ENCODE peak calls at places on chromosomes 1 and 21, in five cellular contexts. L, B, D, M and Q are unnamed samples.

GRCh38 chr1:110606784-110607662 is 865 bp upstream of the KCNA2 start:
- DNase-seq in L (no peak), B (no peak), D (no peak), M (no peak), Q (no peak)

GRCh38 chr1:161835963-161836362 is 69.8 kb downstream of the ATF6 start:
- DNase-seq in L (no peak), B (peak), D (no peak), M (no peak), Q (no peak)

GRCh38 chr1:39395357-39395831 is 96.0 kb upstream of the BMP8A start:
- DNase-seq in L (no peak), B (peak), D (peak), M (peak), Q (no peak)

GRCh38 chr1:1206376-1207253 is at the start of gene TNFRSF18:
- DNase-seq in L (no peak), B (no peak), D (no peak), M (peak), Q (no peak)

GRCh38 chr1:236140705-236141446 is 1.5 kb upstream of the GPR137B start:
- DNase-seq in L (no peak), B (no peak), D (no peak), M (no peak), Q (no peak)

GRCh38 chr1:145778146-145778540 is 45.8 kb downstream of the RNF115 start:
- DNase-seq in L (no peak), B (no peak), D (no peak), M (no peak), Q (no peak)

GRCh38 chr21:43712268-43712942 is 6.5 kb upstream of the PDXK start:
- DNase-seq in L (no peak), B (no peak), D (peak), M (peak), Q (no peak)

GRCh38 chr1:118264326-118264725 is 79.3 kb upstream of the SPAG17 start:
- DNase-seq in L (no peak), B (no peak), D (no peak), M (no peak), Q (no peak)

GRCh38 chr1:176559474-176560390 is 96.8 kb downstream of the PAPPA2 start:
- DNase-seq in L (peak), B (peak), D (peak), M (peak), Q (no peak)

GRCh38 chr21:43697758-43698643 is 20.9 kb upstream of the PDXK start:
- DNase-seq in L (no peak), B (no peak), D (no peak), M (no peak), Q (no peak)

GRCh38 chr1:113686891-113687624 is 72.2 kb downstream of the PHTF1 start:
- DNase-seq in L (no peak), B (peak), D (no peak), M (no peak), Q (no peak)

GRCh38 chr1:202642619-202643291 is 67.5 kb downstream of the SYT2 start:
- DNase-seq in L (no peak), B (no peak), D (no peak), M (no peak), Q (no peak)

GRCh38 chr1:185929759-185930158 is 195.6 kb downstream of the HMCN1 start:
- DNase-seq in L (no peak), B (no peak), D (no peak), M (no peak), Q (no peak)

GRCh38 chr1:203505526-203506189 is 11.7 kb downstream of the OPTC start:
- DNase-seq in L (no peak), B (no peak), D (no peak), M (no peak), Q (no peak)

GRCh38 chr21:41583274-41583790 is 75.4 kb upstream of the TMPRSS2 start:
- DNase-seq in L (no peak), B (no peak), D (peak), M (peak), Q (no peak)

GRCh38 chr1:232884262-232884661 is 66.1 kb upstream of the NTPCR start:
- DNase-seq in L (no peak), B (no peak), D (no peak), M (peak), Q (no peak)

GRCh38 chr1:2146836-2147517 is 47.6 kb downstream of the FAAP20 start:
- DNase-seq in L (no peak), B (no peak), D (no peak), M (no peak), Q (no peak)

GRCh38 chr1:36864182-36865079 is 169.9 kb downstream of the GRIK3 start:
- DNase-seq in L (no peak), B (no peak), D (no peak), M (no peak), Q (no peak)

GRCh38 chr1:8155528-8156186 is 129.5 kb upstream of the ERRFI1 start:
- DNase-seq in L (no peak), B (no peak), D (peak), M (peak), Q (no peak)
- H3K27ac ChIP-seq in L (no peak), B (no peak), D (peak), M (peak), Q (no peak)

GRCh38 chr1:13764933-13765332 is 64.9 kb downstream of the PRDM2 start:
- DNase-seq in L (no peak), B (no peak), D (no peak), M (no peak), Q (no peak)
- H3K4me3 ChIP-seq in L (no peak), B (no peak), D (no peak), M (no peak), Q (no peak)

DNA sequence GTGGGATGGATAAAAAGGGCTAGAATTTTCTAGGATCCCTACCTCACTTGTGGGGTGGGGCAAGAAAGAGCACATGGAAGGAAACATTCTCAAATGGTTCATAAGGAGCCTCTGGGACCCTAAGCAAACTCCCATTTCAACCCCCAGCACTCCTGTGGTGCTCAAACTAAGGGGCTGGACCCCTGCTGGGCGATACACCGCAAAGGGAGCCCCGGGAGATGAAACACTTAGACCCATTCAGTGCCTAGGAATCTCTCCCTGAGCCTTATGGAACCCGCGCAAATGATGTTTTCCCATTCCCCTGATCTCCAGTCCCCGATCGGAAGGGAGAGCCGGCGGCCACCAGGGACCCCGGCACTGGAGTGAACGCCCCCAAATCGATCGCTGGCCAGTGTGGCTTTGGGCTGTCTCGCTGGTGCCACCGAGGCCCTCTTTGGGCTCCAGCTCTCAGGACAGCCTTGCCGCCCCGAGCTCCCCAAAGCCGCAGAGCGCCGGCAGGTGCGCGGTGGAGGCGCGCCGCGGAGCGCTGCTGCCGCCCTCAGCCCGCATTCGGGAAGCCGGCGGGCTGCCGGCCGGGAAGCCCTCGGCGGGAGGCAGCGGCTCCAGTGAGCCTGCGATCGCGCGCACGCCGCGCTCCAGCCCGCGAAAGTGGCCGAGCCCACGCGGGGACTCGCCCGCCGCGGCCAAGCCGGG is 1.2 kb downstream of the PLXNA2 start:
- DNase-seq in L (no peak), B (no peak), D (no peak), M (peak), Q (no peak)
- TF ChIP-seq CTCF in L (no peak), B (no peak), D (no peak), M (peak), Q (no peak)

GRCh38 chr1:187212377-187212776 is 383.6 kb downstream of the PLA2G4A start:
- DNase-seq in L (no peak), B (no peak), D (no peak), M (no peak), Q (no peak)
- H3K27ac ChIP-seq in L (no peak), B (no peak), D (no peak), M (no peak), Q (no peak)

GRCh38 chr1:98044766-98045165 is 123.9 kb upstream of the DPYD start:
- DNase-seq in L (no peak), B (no peak), D (no peak), M (no peak), Q (no peak)
- H3K4me3 ChIP-seq in L (peak), B (peak), D (peak), M (no peak), Q (peak)

GRCh38 chr21:38796426-38796825 is 9.3 kb upstream of the ETS2 start:
- DNase-seq in L (no peak), B (no peak), D (no peak), M (peak), Q (no peak)
- TF ChIP-seq CTCF in L (no peak), B (peak), D (no peak), M (peak), Q (no peak)

GRCh38 chr1:67750690-67751052 is 65.7 kb downstream of the GADD45A start:
- DNase-seq in L (no peak), B (no peak), D (no peak), M (no peak), Q (no peak)
- H3K27ac ChIP-seq in L (peak), B (peak), D (peak), M (peak), Q (peak)

GRCh38 chr1:215262106-215262505 is 179.6 kb downstream of the KCNK2 start:
- DNase-seq in L (no peak), B (no peak), D (no peak), M (no peak), Q (no peak)

GRCh38 chr1:215257280-215257679 is 174.7 kb downstream of the KCNK2 start:
- DNase-seq in L (no peak), B (no peak), D (no peak), M (no peak), Q (no peak)

GRCh38 chr1:215263636-215264035 is 181.1 kb downstream of the KCNK2 start:
- DNase-seq in L (no peak), B (no peak), D (no peak), M (no peak), Q (no peak)

GRCh38 chr1:215264649-215265048 is 182.1 kb downstream of the KCNK2 start:
- DNase-seq in L (no peak), B (no peak), D (no peak), M (no peak), Q (no peak)

GRCh38 chr1:215260711-215261110 is 178.2 kb downstream of the KCNK2 start:
- DNase-seq in L (no peak), B (no peak), D (no peak), M (no peak), Q (no peak)
- H3K4me3 ChIP-seq in L (no peak), B (no peak), D (no peak), M (no peak), Q (no peak)

GRCh38 chr1:43938383-43938782 is 4.8 kb downstream of the ARTN start:
- DNase-seq in L (no peak), B (no peak), D (no peak), M (no peak), Q (no peak)

GRCh38 chr1:43937179-43937865 is 3.7 kb downstream of the ARTN start:
- DNase-seq in L (no peak), B (no peak), D (no peak), M (peak), Q (no peak)

GRCh38 chr1:43934986-43935324 is 1.4 kb downstream of the ARTN start:
- DNase-seq in L (no peak), B (no peak), D (no peak), M (no peak), Q (no peak)

GRCh38 chr1:43935711-43936427 is 2.3 kb downstream of the ARTN start:
- DNase-seq in L (no peak), B (no peak), D (no peak), M (peak), Q (no peak)

GRCh38 chr1:43936470-43937151 is 3.0 kb downstream of the ARTN start:
- DNase-seq in L (no peak), B (no peak), D (no peak), M (peak), Q (no peak)
- TF ChIP-seq CTCF in L (no peak), B (no peak), D (no peak), M (peak), Q (no peak)